ENCODE peak calls at places on chromosomes 5 and 9, in four cellular contexts. One of them, this sample, is unnamed.

GRCh38 chr5:67795781-67796477 is 419.6 kb upstream of the PIK3R1 start:
- DNase-seq in NCI-H187: no peak
- DNase-seq in CD8-positive, alpha-beta T cell: no peak
- DNase-seq in NAMALWA: no peak
- DNase-seq in this sample: no peak

GRCh38 chr5:95760291-95761191 is 29.4 kb downstream of the RHOBTB3 start:
- DNase-seq in NCI-H187: no peak
- DNase-seq in CD8-positive, alpha-beta T cell: no peak
- DNase-seq in NAMALWA: peak; percentile 64
- DNase-seq in this sample: peak; percentile 60

GRCh38 chr9:132877818-132878694 is at the start of gene AK8:
- DNase-seq in NCI-H187: no peak
- DNase-seq in CD8-positive, alpha-beta T cell: peak; percentile 87
- DNase-seq in NAMALWA: peak; percentile 76
- DNase-seq in this sample: peak; percentile 82

GRCh38 chr9:2622361-2623045 is 916 bp downstream of the VLDLR start:
- DNase-seq in NCI-H187: no peak
- DNase-seq in CD8-positive, alpha-beta T cell: peak; percentile 48
- DNase-seq in NAMALWA: no peak
- DNase-seq in this sample: peak; percentile 39

GRCh38 chr5:86461169-86461956 is 156.4 kb upstream of the COX7C start:
- DNase-seq in NCI-H187: no peak
- DNase-seq in CD8-positive, alpha-beta T cell: no peak
- DNase-seq in NAMALWA: no peak
- DNase-seq in this sample: no peak

GRCh38 chr9:89678394-89679005 is 73.7 kb downstream of the GADD45G start:
- DNase-seq in NCI-H187: no peak
- DNase-seq in CD8-positive, alpha-beta T cell: no peak
- DNase-seq in NAMALWA: no peak
- DNase-seq in this sample: no peak

GRCh38 chr9:128899566-128900322 is 17.8 kb downstream of the LRRC8A start:
- DNase-seq in NCI-H187: no peak
- DNase-seq in CD8-positive, alpha-beta T cell: peak; percentile 52
- DNase-seq in NAMALWA: no peak
- DNase-seq in this sample: no peak

GRCh38 chr9:6413365-6414263 is 615 bp downstream of the UHRF2 start:
- DNase-seq in NCI-H187: no peak
- DNase-seq in CD8-positive, alpha-beta T cell: peak; percentile 65
- DNase-seq in NAMALWA: peak; percentile 54
- DNase-seq in this sample: peak; percentile 59

GRCh38 chr9:76336027-76336426 is 58.2 kb downstream of the RFK start:
- DNase-seq in NCI-H187: no peak
- DNase-seq in CD8-positive, alpha-beta T cell: no peak
- DNase-seq in NAMALWA: no peak
- DNase-seq in this sample: no peak

GRCh38 chr5:142748132-142748531 is 22.0 kb upstream of the ARHGAP26 start:
- DNase-seq in NCI-H187: no peak
- DNase-seq in CD8-positive, alpha-beta T cell: no peak
- DNase-seq in NAMALWA: no peak
- DNase-seq in this sample: no peak

GRCh38 chr5:137372386-137373160 is 126.6 kb downstream of the SPOCK1 start:
- DNase-seq in NCI-H187: no peak
- DNase-seq in CD8-positive, alpha-beta T cell: no peak
- DNase-seq in NAMALWA: no peak
- DNase-seq in this sample: no peak

GRCh38 chr5:137735531-137736284 is at the start of gene KLHL3:
- DNase-seq in NCI-H187: peak; percentile 69
- DNase-seq in CD8-positive, alpha-beta T cell: peak; percentile 68
- DNase-seq in NAMALWA: peak; percentile 45
- DNase-seq in this sample: peak; percentile 63

GRCh38 chr9:88587885-88588628 is 53.1 kb downstream of the NXNL2 start:
- DNase-seq in NCI-H187: no peak
- DNase-seq in CD8-positive, alpha-beta T cell: no peak
- DNase-seq in NAMALWA: no peak
- DNase-seq in this sample: no peak

GRCh38 chr9:89658401-89658800 is 53.6 kb downstream of the GADD45G start:
- DNase-seq in NCI-H187: no peak
- DNase-seq in CD8-positive, alpha-beta T cell: no peak
- DNase-seq in NAMALWA: no peak
- DNase-seq in this sample: no peak

GRCh38 chr5:116872986-116873385 is 298.4 kb upstream of the SEMA6A start:
- DNase-seq in NCI-H187: no peak
- DNase-seq in CD8-positive, alpha-beta T cell: no peak
- DNase-seq in NAMALWA: no peak
- DNase-seq in this sample: no peak

GRCh38 chr9:91428431-91428830 is 4.8 kb upstream of the NFIL3 start:
- DNase-seq in NCI-H187: no peak
- DNase-seq in CD8-positive, alpha-beta T cell: no peak
- DNase-seq in NAMALWA: no peak
- DNase-seq in this sample: no peak

GRCh38 chr9:105501414-105501813 is 53.6 kb downstream of the FSD1L start:
- DNase-seq in NCI-H187: no peak
- DNase-seq in CD8-positive, alpha-beta T cell: no peak
- DNase-seq in NAMALWA: no peak
- DNase-seq in this sample: no peak

GRCh38 chr9:13863112-13863511 is 450.8 kb downstream of the NFIB start:
- DNase-seq in NCI-H187: no peak
- DNase-seq in CD8-positive, alpha-beta T cell: no peak
- DNase-seq in NAMALWA: no peak
- DNase-seq in this sample: no peak

GRCh38 chr9:123322771-123323481 is 33.1 kb upstream of the CRB2 start:
- DNase-seq in NCI-H187: no peak
- DNase-seq in CD8-positive, alpha-beta T cell: peak; percentile 80
- DNase-seq in NAMALWA: peak; percentile 74
- DNase-seq in this sample: peak; percentile 77

GRCh38 chr5:150249744-150250143 is 39.8 kb downstream of the CAMK2A start:
- DNase-seq in NCI-H187: no peak
- DNase-seq in CD8-positive, alpha-beta T cell: no peak
- DNase-seq in NAMALWA: no peak
- DNase-seq in this sample: no peak

GRCh38 chr9:104743377-104743985 is 4.0 kb upstream of the NIPSNAP3A start:
- DNase-seq in NCI-H187: no peak
- DNase-seq in CD8-positive, alpha-beta T cell: no peak
- DNase-seq in NAMALWA: peak; percentile 91
- DNase-seq in this sample: no peak

GRCh38 chr9:116644099-116644688 is 42.9 kb upstream of the TRIM32 start:
- DNase-seq in NCI-H187: no peak
- DNase-seq in CD8-positive, alpha-beta T cell: no peak
- DNase-seq in NAMALWA: no peak
- DNase-seq in this sample: no peak

GRCh38 chr5:91188755-91189154 is 194.4 kb downstream of the ARRDC3 start:
- DNase-seq in NCI-H187: no peak
- DNase-seq in CD8-positive, alpha-beta T cell: no peak
- DNase-seq in NAMALWA: no peak
- DNase-seq in this sample: no peak

This sample was measured in GM06990.